ENCODE peak calls at places on chromosomes 2 and 18, in nine cellular contexts. One of them, this sample, is unnamed.
A peak's percentile ranks its signal among the peaks of the same experiment; 100 is the strongest.

GRCh38 chr2:144330951-144331651 is 188.8 kb downstream of the ZEB2 start:
- DNase-seq in NCI-H774: no peak
- DNase-seq in T1000: no peak
- DNase-seq in right atrium auricular region: no peak
- DNase-seq in NCI-H2029 treated with DMSO at 0.1 percent for 48 hours: no peak
- DNase-seq in GM04503: no peak
- DNase-seq in T-helper 2 cell: no peak
- DNase-seq in naive thymus-derived CD8-positive, alpha-beta T cell: no peak
- DNase-seq in GOT3: no peak
- DNase-seq in this sample: no peak

GRCh38 chr2:219245899-219246230 is 586 bp downstream of the STK16 start:
- DNase-seq in naive thymus-derived CD8-positive, alpha-beta T cell: no peak
- DNase-seq in T-helper 2 cell: no peak
- DNase-seq in NCI-H2029 treated with DMSO at 0.1 percent for 48 hours: no peak
- DNase-seq in T1000: no peak
- DNase-seq in GOT3: no peak
- DNase-seq in right atrium auricular region: no peak
- DNase-seq in NCI-H774: no peak
- DNase-seq in GM04503: no peak
- DNase-seq in this sample: no peak

GRCh38 chr2:109173311-109174171 is 44.5 kb downstream of the SH3RF3 start:
- DNase-seq in right atrium auricular region: peak; percentile 90
- DNase-seq in NCI-H774: peak; percentile 37
- DNase-seq in GM04503: peak; percentile 84
- DNase-seq in naive thymus-derived CD8-positive, alpha-beta T cell: peak; percentile 3
- DNase-seq in T1000: peak; percentile 14
- DNase-seq in NCI-H2029 treated with DMSO at 0.1 percent for 48 hours: peak; percentile 48
- DNase-seq in GOT3: no peak
- DNase-seq in T-helper 2 cell: no peak
- DNase-seq in this sample: no peak

GRCh38 chr2:25615920-25616319 is 57.5 kb downstream of the DTNB start:
- DNase-seq in right atrium auricular region: no peak
- DNase-seq in NCI-H774: no peak
- DNase-seq in T-helper 2 cell: no peak
- DNase-seq in NCI-H2029 treated with DMSO at 0.1 percent for 48 hours: no peak
- DNase-seq in GM04503: no peak
- DNase-seq in T1000: no peak
- DNase-seq in naive thymus-derived CD8-positive, alpha-beta T cell: no peak
- DNase-seq in GOT3: no peak
- DNase-seq in this sample: no peak

GRCh38 chr2:147173186-147173575 is 671.6 kb upstream of the ACVR2A start:
- DNase-seq in T-helper 2 cell: no peak
- DNase-seq in right atrium auricular region: no peak
- DNase-seq in T1000: peak; percentile 6
- DNase-seq in NCI-H774: no peak
- DNase-seq in GOT3: no peak
- DNase-seq in GM04503: peak; percentile 19
- DNase-seq in naive thymus-derived CD8-positive, alpha-beta T cell: no peak
- DNase-seq in NCI-H2029 treated with DMSO at 0.1 percent for 48 hours: no peak
- DNase-seq in this sample: no peak

GRCh38 chr2:20106746-20107145 is 55.3 kb upstream of the LAPTM4A start:
- DNase-seq in GOT3: no peak
- DNase-seq in right atrium auricular region: no peak
- DNase-seq in T-helper 2 cell: no peak
- DNase-seq in naive thymus-derived CD8-positive, alpha-beta T cell: peak; percentile 17
- DNase-seq in T1000: no peak
- DNase-seq in GM04503: no peak
- DNase-seq in NCI-H774: peak; percentile 34
- DNase-seq in NCI-H2029 treated with DMSO at 0.1 percent for 48 hours: no peak
- DNase-seq in this sample: no peak

GRCh38 chr2:232611061-232611460 is 22.3 kb upstream of the EFHD1 start:
- DNase-seq in T-helper 2 cell: no peak
- DNase-seq in NCI-H774: no peak
- DNase-seq in naive thymus-derived CD8-positive, alpha-beta T cell: no peak
- DNase-seq in T1000: no peak
- DNase-seq in GM04503: no peak
- DNase-seq in NCI-H2029 treated with DMSO at 0.1 percent for 48 hours: no peak
- DNase-seq in GOT3: no peak
- DNase-seq in right atrium auricular region: no peak
- DNase-seq in this sample: no peak

GRCh38 chr2:36941867-36942266 is 24.5 kb downstream of the STRN start:
- DNase-seq in NCI-H2029 treated with DMSO at 0.1 percent for 48 hours: no peak
- DNase-seq in GOT3: no peak
- DNase-seq in T-helper 2 cell: no peak
- DNase-seq in T1000: no peak
- DNase-seq in NCI-H774: no peak
- DNase-seq in right atrium auricular region: no peak
- DNase-seq in naive thymus-derived CD8-positive, alpha-beta T cell: no peak
- DNase-seq in GM04503: no peak
- DNase-seq in this sample: no peak

GRCh38 chr2:28134262-28134812 is 243.8 kb downstream of the BABAM2 start:
- DNase-seq in NCI-H774: no peak
- DNase-seq in T1000: no peak
- DNase-seq in naive thymus-derived CD8-positive, alpha-beta T cell: no peak
- DNase-seq in GM04503: no peak
- DNase-seq in NCI-H2029 treated with DMSO at 0.1 percent for 48 hours: peak; percentile 2
- DNase-seq in T-helper 2 cell: no peak
- DNase-seq in right atrium auricular region: no peak
- DNase-seq in GOT3: no peak
- DNase-seq in this sample: no peak

GRCh38 chr18:33014060-33014796 is 241.4 kb upstream of the KLHL14 start:
- DNase-seq in naive thymus-derived CD8-positive, alpha-beta T cell: no peak
- DNase-seq in T1000: no peak
- DNase-seq in NCI-H2029 treated with DMSO at 0.1 percent for 48 hours: peak; percentile 2
- DNase-seq in GM04503: no peak
- DNase-seq in right atrium auricular region: no peak
- DNase-seq in NCI-H774: no peak
- DNase-seq in T-helper 2 cell: no peak
- DNase-seq in GOT3: no peak
- DNase-seq in this sample: no peak

This sample was measured in effector CD8-positive, alpha-beta T cell.